ENCODE peak calls at places on chromosomes 11 and 22, in ten cellular contexts. C, Q, T, M, B, W, P, O, V and F are unnamed samples.

GRCh38 chr11:43582837-43583462 is 97.6 kb upstream of the HSD17B12 start:
- DNase-seq in Q (no peak), O (no peak), P (no peak), W (no peak), M (no peak), T (no peak), V (peak; percentile 77), C (no peak), B (no peak), F (no peak)

GRCh38 chr11:41119484-41119883 is 340.0 kb downstream of the LRRC4C start:
- DNase-seq in Q (no peak), M (no peak), B (no peak), T (no peak), V (no peak), P (no peak), O (no peak), W (no peak), C (no peak), F (no peak)

GRCh38 chr11:60771879-60772525 is 13.1 kb upstream of the MS4A10 start:
- DNase-seq in C (no peak), Q (no peak), O (no peak), V (no peak), P (no peak), M (no peak), W (peak; percentile 4), T (no peak), B (no peak), F (no peak)

GRCh38 chr11:70506986-70507385 is 108.7 kb downstream of the CTTN start:
- DNase-seq in B (no peak), C (no peak), W (no peak), T (no peak), P (no peak), Q (no peak), O (no peak), M (no peak), V (no peak), F (no peak)

GRCh38 chr11:36012979-36013378 is 69.1 kb downstream of the LDLRAD3 start:
- DNase-seq in B (no peak), Q (no peak), W (peak; percentile 49), T (no peak), P (no peak), M (no peak), O (no peak), V (no peak), C (no peak), F (no peak)

GRCh38 chr22:45977551-45978274 is 751 bp upstream of the WNT7B start:
- DNase-seq in T (no peak), B (peak; percentile 37), Q (no peak), W (peak; percentile 22), C (no peak), M (no peak), P (no peak), O (no peak), V (peak; percentile 80), F (no peak)

GRCh38 chr22:44638966-44639739 is 62.9 kb upstream of the PRR5 start:
- DNase-seq in B (no peak), O (no peak), P (peak; percentile 65), V (no peak), Q (no peak), T (no peak), W (no peak), M (no peak), C (no peak), F (no peak)

GRCh38 chr11:18490736-18491485 is 35.3 kb downstream of the LDHAL6A start:
- DNase-seq in V (no peak), M (no peak), O (peak; percentile 21), T (no peak), Q (no peak), B (no peak), P (no peak), C (no peak), W (no peak), F (no peak)

DNA sequence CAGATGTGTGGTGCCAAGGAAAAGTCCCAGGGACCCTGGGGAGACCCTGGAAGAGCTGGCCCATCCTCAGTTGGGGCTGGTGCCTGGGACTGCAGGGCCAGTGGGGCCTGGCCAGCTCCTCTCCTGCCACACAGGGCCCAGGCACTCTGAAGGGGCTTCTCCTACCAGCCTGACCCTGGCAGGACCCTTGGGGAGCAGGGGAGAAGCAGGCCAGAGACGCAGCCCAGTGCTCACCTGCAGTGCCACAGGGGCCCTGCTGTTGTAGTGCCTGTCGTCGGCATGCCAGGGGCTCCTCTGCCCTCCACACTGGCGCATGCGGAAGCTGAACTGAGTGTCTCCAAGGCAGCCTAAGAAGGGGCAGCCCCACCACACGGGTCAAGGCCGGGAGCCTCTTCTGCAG is 9.1 kb downstream of the DENND6B start:
- DNase-seq in C (no peak), M (no peak), B (no peak), Q (no peak), V (no peak), O (no peak), P (no peak), W (no peak), T (no peak), F (no peak)
- H3K4me1 ChIP-seq in C (peaks cover 11% of the 10 kb centered on the region), M (peaks cover 22% of the 10 kb centered on the region), B (no peaks in the 10 kb centered on the region), Q (peaks cover 14% of the 10 kb centered on the region), V (no peaks in the 10 kb centered on the region), O (peaks cover 7% of the 10 kb centered on the region), P (no peaks in the 10 kb centered on the region), W (no peaks in the 10 kb centered on the region), T (peaks cover 17% of the 10 kb centered on the region), F (no peaks in the 10 kb centered on the region)

GRCh38 chr11:21048626-21049025 is 379.2 kb downstream of the NELL1 start:
- DNase-seq in W (no peak), Q (no peak), B (no peak), V (no peak), P (no peak), C (no peak), T (no peak), O (no peak), M (no peak), F (no peak)
- H3K9me3 ChIP-seq in W (peaks cover 13% of the 10 kb centered on the region), Q (no peaks in the 10 kb centered on the region), B (peaks cover 5% of the 10 kb centered on the region), V (peaks cover 6% of the 10 kb centered on the region), P (no peaks in the 10 kb centered on the region), C (no peaks in the 10 kb centered on the region), T (no peaks in the 10 kb centered on the region), O (no peaks in the 10 kb centered on the region), M (peaks cover 12% of the 10 kb centered on the region), F (no peaks in the 10 kb centered on the region)

GRCh38 chr11:118012083-118012669 is 26.0 kb downstream of the IL10RA start:
- DNase-seq in T (no peak), O (no peak), M (no peak), P (no peak), Q (no peak), W (peak; percentile 1), B (no peak), C (no peak), V (no peak), F (no peak)
- H3K4me1 ChIP-seq in T (peaks cover 80% of the 10 kb centered on the region), O (no peaks in the 10 kb centered on the region), M (peaks cover 10% of the 10 kb centered on the region), P (no peaks in the 10 kb centered on the region), Q (peaks cover 9% of the 10 kb centered on the region), W (no peaks in the 10 kb centered on the region), B (no peaks in the 10 kb centered on the region), C (peaks cover 6% of the 10 kb centered on the region), V (no peaks in the 10 kb centered on the region), F (no peaks in the 10 kb centered on the region)

DNA sequence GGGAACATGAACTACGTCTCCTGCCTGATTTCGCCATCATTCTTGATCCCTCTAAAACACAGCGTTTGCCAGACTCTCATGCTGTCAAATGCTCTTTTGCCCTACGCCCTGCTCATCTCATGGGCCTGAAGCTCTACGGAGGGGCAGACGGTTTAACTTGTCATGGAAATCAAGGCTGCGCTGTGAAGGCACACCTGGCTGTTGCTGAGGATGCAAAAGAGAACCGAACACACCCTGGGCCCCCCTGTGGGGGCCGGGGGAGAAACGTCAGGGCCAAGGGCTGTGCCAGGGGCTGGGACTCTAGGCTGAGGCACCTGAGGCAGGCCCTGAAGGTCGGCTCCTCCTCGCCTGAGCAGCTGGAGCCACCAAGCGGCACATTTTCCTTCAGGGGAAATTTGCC is 957.2 kb downstream of the BRD1 start:
- DNase-seq in V (no peak), T (no peak), Q (no peak), P (no peak), W (no peak), M (no peak), C (no peak), O (no peak), B (no peak), F (no peak)
- H3K9me3 ChIP-seq in V (no peaks in the 10 kb centered on the region), T (no peaks in the 10 kb centered on the region), Q (no peaks in the 10 kb centered on the region), P (no peaks in the 10 kb centered on the region), W (peaks cover 49% of the 10 kb centered on the region), M (no peaks in the 10 kb centered on the region), C (peaks cover 19% of the 10 kb centered on the region), O (no peaks in the 10 kb centered on the region), B (no peaks in the 10 kb centered on the region), F (no peaks in the 10 kb centered on the region)

GRCh38 chr11:19848219-19848618 is 135.6 kb downstream of the NAV2 start:
- DNase-seq in W (no peak), M (no peak), C (no peak), V (no peak), O (no peak), B (no peak), T (no peak), Q (no peak), P (no peak), F (no peak)

GRCh38 chr11:19849107-19849789 is 136.6 kb downstream of the NAV2 start:
- DNase-seq in B (no peak), M (no peak), Q (no peak), W (peak; percentile 41), T (no peak), C (peak; percentile 34), V (no peak), P (peak; percentile 70), O (no peak), F (no peak)

GRCh38 chr11:19846654-19847330 is 134.2 kb downstream of the NAV2 start:
- DNase-seq in Q (no peak), W (peak; percentile 30), O (no peak), P (no peak), C (no peak), B (no peak), M (no peak), V (no peak), T (no peak), F (peak; percentile 26)

GRCh38 chr11:19853016-19853415 is 140.4 kb downstream of the NAV2 start:
- DNase-seq in T (no peak), M (no peak), Q (no peak), W (peak; percentile 59), V (no peak), P (no peak), C (no peak), B (no peak), O (no peak), F (no peak)

DNA sequence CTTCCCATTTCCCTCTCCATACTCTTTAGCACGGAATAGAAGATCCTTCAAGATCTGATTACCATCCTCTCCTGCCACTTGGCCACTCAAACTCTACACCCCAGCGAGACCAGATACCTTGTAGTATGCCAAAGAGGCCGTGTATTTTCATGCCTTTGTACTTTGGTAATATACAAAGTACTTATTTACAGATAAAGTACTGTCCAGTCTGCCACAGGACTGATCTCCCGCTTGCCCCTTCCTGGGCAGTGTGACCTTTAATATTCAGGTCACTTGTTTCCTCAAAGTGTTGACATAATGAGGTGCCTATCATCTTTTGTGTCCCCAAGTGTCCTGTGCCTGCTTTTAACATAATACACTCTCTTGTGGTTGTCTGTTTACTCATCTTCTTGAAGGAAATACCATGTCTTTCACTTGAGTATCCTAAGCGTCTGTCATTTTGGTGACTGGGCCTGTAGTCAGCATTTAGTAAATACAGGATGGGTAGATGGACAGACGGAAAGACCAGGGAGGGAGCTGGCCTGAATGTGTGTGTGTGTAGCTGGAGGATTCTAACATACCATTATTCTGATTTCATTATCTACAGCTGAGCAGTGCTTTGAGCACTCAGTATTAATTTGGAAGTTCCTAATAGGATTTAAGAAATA is 137.4 kb downstream of the NAV2 start:
- DNase-seq in M (no peak), Q (no peak), C (no peak), P (no peak), T (no peak), W (peak; percentile 25), B (no peak), V (no peak), O (no peak), F (no peak)
- H3K4me1 ChIP-seq in M (no peaks in the 10 kb centered on the region), Q (peaks cover 6% of the 10 kb centered on the region), C (peaks cover 4% of the 10 kb centered on the region), P (peaks cover 29% of the 10 kb centered on the region), T (no peaks in the 10 kb centered on the region), W (peaks cover 7% of the 10 kb centered on the region), B (no peaks in the 10 kb centered on the region), V (no peaks in the 10 kb centered on the region), O (no peaks in the 10 kb centered on the region), F (no peaks in the 10 kb centered on the region)